ENCODE peak calls at places on chromosomes 12 and 14, in four cellular contexts. F, X, D and H are unnamed samples.

GRCh38 chr14:25753130-25753529 is 703.2 kb upstream of the STXBP6 start:
- DNase-seq in F (no peak), X (no peak), D (no peak), H (no peak)

GRCh38 chr14:103402700-103403099 is 17.5 kb downstream of the MARK3 start:
- DNase-seq in F (peak; percentile 41), X (peak; percentile 57), D (no peak), H (peak; percentile 34)

GRCh38 chr12:62792526-62792925 is 142.4 kb downstream of the PPM1H start:
- DNase-seq in F (no peak), X (no peak), D (no peak), H (no peak)

GRCh38 chr12:118813778-118814359 is 167.5 kb upstream of the SRRM4 start:
- DNase-seq in F (no peak), X (no peak), D (no peak), H (no peak)

GRCh38 chr14:58865520-58866281 is 227.9 kb downstream of the DACT1 start:
- DNase-seq in F (no peak), X (peak; percentile 78), D (peak; percentile 14), H (peak; percentile 87)

GRCh38 chr12:53844989-53845836 is 93.4 kb upstream of the HOXC13 start:
- DNase-seq in F (peak; percentile 97), X (peak; percentile 84), D (peak; percentile 73), H (peak; percentile 50)

GRCh38 chr12:97573901-97574300 is 111.3 kb downstream of the RMST start:
- DNase-seq in F (no peak), X (no peak), D (no peak), H (no peak)

GRCh38 chr12:26176725-26177124 is 18.6 kb upstream of the SSPN start:
- DNase-seq in F (no peak), X (no peak), D (no peak), H (no peak)

GRCh38 chr12:110750784-110751461 is 8.2 kb upstream of the PPP1CC start:
- DNase-seq in F (peak; percentile 52), X (peak; percentile 80), D (peak; percentile 84), H (peak; percentile 80)

GRCh38 chr14:100539319-100539645 is 47.9 kb downstream of the BEGAIN start:
- DNase-seq in F (no peak), X (no peak), D (no peak), H (no peak)

GRCh38 chr12:29902043-29902442 is 118.3 kb upstream of the TMTC1 start:
- DNase-seq in F (no peak), X (no peak), D (no peak), H (no peak)

GRCh38 chr12:24479131-24479530 is 469.8 kb downstream of the BCAT1 start:
- DNase-seq in F (no peak), X (no peak), D (no peak), H (no peak)

GRCh38 chr12:98373019-98373554 is 142.3 kb upstream of the TMPO start:
- DNase-seq in F (peak; percentile 49), X (peak; percentile 66), D (peak; percentile 57), H (peak; percentile 48)

GRCh38 chr12:45191239-45191638 is 24.7 kb upstream of the ANO6 start:
- DNase-seq in F (peak; percentile 44), X (peak; percentile 60), D (no peak), H (peak; percentile 29)

GRCh38 chr14:91253795-91254323 is 9.4 kb upstream of the GPR68 start:
- DNase-seq in F (no peak), X (no peak), D (no peak), H (no peak)

GRCh38 chr12:2958432-2959193 is 584 bp upstream of the TEAD4 start:
- DNase-seq in F (peak; percentile 90), X (peak; percentile 83), D (peak; percentile 95), H (peak; percentile 89)

GRCh38 chr12:62760779-62761178 is 174.2 kb downstream of the PPM1H start:
- DNase-seq in F (peak; percentile 77), X (no peak), D (no peak), H (no peak)

GRCh38 chr14:97283450-97284230 is 486.5 kb downstream of the VRK1 start:
- DNase-seq in F (peak; percentile 29), X (no peak), D (no peak), H (no peak)

GRCh38 chr12:1795221-1795784 is 25.1 kb upstream of the LRTM2 start:
- DNase-seq in F (no peak), X (no peak), D (no peak), H (no peak)